ENCODE peak calls at places on chromosomes 5 and 9, in eight cellular contexts. D is Peyer's patch, N is pancreas, R is colonic mucosa, Z is lower lobe of right lung, Q is heart right ventricle, F is A549, V is heart left ventricle. S is an unnamed sample. For H3K4me1, the result is how much of the 10 kb centered on the place peaks cover.

GRCh38 chr5:151264113-151264512 is 11.1 kb downstream of the GM2A start:
- DNase-seq in R (no peak), F (no peak), N (no peak), V (no peak), Q (no peak), Z (no peak), D (no peak), S (no peak)

GRCh38 chr5:149486726-149487635 is 64.3 kb downstream of the CSNK1A1 start:
- DNase-seq in Z (no peak), D (no peak), Q (no peak), N (no peak), R (no peak), V (no peak), F (no peak), S (no peak)

GRCh38 chr5:120567066-120567465 is 103.0 kb downstream of the PRR16 start:
- DNase-seq in Q (no peak), F (no peak), Z (no peak), N (no peak), R (no peak), D (no peak), V (no peak), S (no peak)

GRCh38 chr5:16508730-16509531 is 43.3 kb upstream of the ZNF622 start:
- DNase-seq in R (peak), V (peak), F (peak), N (peak), Z (peak), D (peak), Q (peak), S (peak)

GRCh38 chr9:26326473-26327044 is 566.0 kb downstream of the CAAP1 start:
- DNase-seq in Z (no peak), D (no peak), N (peak), R (peak), Q (peak), F (peak), V (no peak), S (no peak)

GRCh38 chr5:17022296-17022695 is 86.2 kb upstream of the MYO10 start:
- DNase-seq in Z (no peak), V (no peak), D (no peak), F (no peak), N (no peak), R (no peak), Q (no peak), S (no peak)

GRCh38 chr9:22425551-22425950 is 21.1 kb upstream of the DMRTA1 start:
- DNase-seq in D (no peak), F (no peak), R (no peak), Z (no peak), Q (no peak), N (no peak), V (no peak), S (no peak)

GRCh38 chr5:151694035-151694485 is 7.3 kb upstream of the SPARC start:
- DNase-seq in Q (no peak), Z (no peak), R (no peak), N (no peak), D (no peak), V (no peak), F (peak), S (no peak)

GRCh38 chr5:178791976-178792375 is 61.5 kb upstream of the ZNF354A start:
- DNase-seq in D (no peak), Q (no peak), Z (no peak), V (no peak), R (no peak), N (no peak), F (no peak), S (no peak)

GRCh38 chr5:36689225-36689624 is 82.8 kb downstream of the SLC1A3 start:
- DNase-seq in Q (no peak), V (no peak), Z (no peak), D (no peak), N (no peak), R (no peak), F (no peak), S (no peak)

GRCh38 chr5:133478611-133479010 is 133.7 kb downstream of the FSTL4 start:
- DNase-seq in N (no peak), Q (no peak), D (no peak), Z (no peak), F (no peak), V (no peak), R (no peak), S (no peak)
- H3K4me3 ChIP-seq in N (no peak), Q (no peak), D (no peak), Z (no peak), F (no peak), V (no peak), R (no peak), S (no peak)

GRCh38 chr5:107806271-107806670 is 135.5 kb upstream of the EFNA5 start:
- DNase-seq in F (no peak), Q (no peak), N (no peak), Z (no peak), V (no peak), R (no peak), D (no peak), S (no peak)
- H3K4me1 ChIP-seq in F (under half), Q (under half), N (under half), Z (under half), V (under half), R (under half), D (under half), S (under half)

DNA sequence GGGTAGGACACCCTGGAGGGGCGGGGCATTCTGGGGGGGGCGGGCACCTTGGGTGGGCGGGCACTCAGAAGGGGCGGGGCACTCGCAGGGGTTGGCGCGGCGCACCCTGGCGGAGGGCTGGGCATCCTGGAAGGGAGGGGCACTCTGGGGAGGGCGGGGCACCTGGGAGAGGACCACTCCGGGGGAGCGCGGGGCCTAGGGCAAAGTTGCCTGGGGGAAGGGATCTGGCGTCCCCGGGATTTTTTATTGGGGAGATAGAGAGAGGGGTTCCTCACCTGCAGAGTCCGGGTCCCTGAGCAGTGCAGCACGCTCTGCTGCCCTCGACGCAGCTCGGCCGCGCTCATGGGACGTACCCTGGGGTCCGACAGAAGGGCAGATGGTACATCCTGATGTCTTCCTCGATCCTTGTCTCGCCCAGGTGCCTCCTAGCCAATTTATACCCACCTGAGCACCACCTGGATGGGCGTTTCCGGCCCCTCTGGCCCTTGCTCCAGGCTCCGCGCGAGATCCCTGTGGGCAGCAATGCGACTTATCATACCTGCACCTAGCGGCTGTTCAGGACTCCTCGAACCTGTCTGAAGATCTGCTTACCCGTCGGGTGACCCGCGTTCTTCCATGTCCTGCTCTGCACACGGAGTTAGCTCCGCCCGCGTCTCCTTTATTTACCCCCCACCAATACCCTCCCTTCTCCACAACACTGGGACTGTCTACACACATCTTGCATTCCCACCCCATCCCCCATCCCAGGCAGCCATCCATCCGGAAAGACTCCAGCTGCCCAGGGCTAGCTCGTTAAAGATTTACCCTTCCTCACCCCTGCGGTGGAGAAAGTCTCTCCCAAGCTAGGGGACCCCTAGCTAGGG is at the start of gene KIF12:
- DNase-seq in D (peak), R (peak), V (no peak), Q (no peak), N (peak), F (peak), Z (peak), S (no peak)
- H3K4me3 ChIP-seq in D (peak), R (peak), V (peak), Q (peak), N (peak), F (peak), Z (peak), S (peak)

GRCh38 chr5:64671678-64672077 is 18.6 kb upstream of the SHISAL2B start:
- DNase-seq in F (no peak), D (no peak), N (no peak), V (no peak), Q (no peak), Z (no peak), R (no peak), S (no peak)
- H3K4me1 ChIP-seq in F (under half), D (under half), N (under half), V (under half), Q (under half), Z (under half), R (under half), S (under half)

GRCh38 chr5:93596676-93597441 is 13.8 kb downstream of the NR2F1 start:
- DNase-seq in N (no peak), R (peak), Q (no peak), D (peak), V (no peak), Z (peak), F (peak), S (no peak)
- H3K4me3 ChIP-seq in N (peak), R (no peak), Q (no peak), D (no peak), V (no peak), Z (peak), F (no peak), S (no peak)

GRCh38 chr9:133957328-133957727 is 34.8 kb downstream of the VAV2 start:
- DNase-seq in Q (no peak), Z (peak), R (no peak), V (no peak), F (no peak), D (no peak), N (peak), S (no peak)
- H3K4me1 ChIP-seq in Q (under half), Z (half or more), R (under half), V (half or more), F (under half), D (half or more), N (half or more), S (under half)

DNA sequence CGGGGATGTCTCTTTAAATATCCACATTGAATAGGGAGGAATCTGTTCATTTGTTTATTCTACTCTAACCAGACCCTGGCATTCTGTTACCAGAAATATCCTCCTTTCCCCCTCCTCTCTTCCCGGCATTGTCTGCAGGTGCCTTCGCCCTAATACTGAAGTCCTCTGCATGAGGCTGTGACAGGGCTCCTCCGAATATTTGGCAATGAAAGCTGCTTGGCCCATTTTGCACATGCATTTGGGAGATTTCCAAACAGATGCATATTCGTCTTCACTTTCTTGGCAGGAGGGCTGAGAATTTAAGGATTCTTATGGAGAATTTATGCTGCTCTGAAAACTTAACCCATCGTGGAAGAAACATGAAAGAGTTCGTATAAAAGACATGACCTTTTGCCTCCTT is 484.0 kb downstream of the ZNF608 start:
- DNase-seq in Z (no peak), D (no peak), Q (no peak), V (no peak), F (no peak), R (no peak), N (no peak), S (no peak)
- H3K4me3 ChIP-seq in Z (no peak), D (no peak), Q (no peak), V (no peak), F (no peak), R (no peak), N (no peak), S (no peak)

GRCh38 chr9:128913048-128913900 is 7.5 kb upstream of the PHYHD1 start:
- DNase-seq in F (no peak), R (no peak), D (no peak), Q (no peak), Z (peak), V (no peak), N (no peak), S (no peak)
- H3K4me1 ChIP-seq in F (half or more), R (under half), D (under half), Q (half or more), Z (half or more), V (half or more), N (under half), S (under half)